ENCODE peak calls at places on chromosomes 11 and 22, in five cellular contexts. U is lower lobe of right lung; M is naive thymus-derived CD4-positive, alpha-beta T cell; C is IMR-90; S is mesendoderm. X is an unnamed sample.
A peak's percentile ranks its signal among the peaks of the same experiment; 100 is the strongest.

GRCh38 chr11:111698852-111699559 is 67.2 kb downstream of the PPP2R1B start:
- DNase-seq in U (no peak), M (no peak), C (peak; percentile 60), S (no peak), X (no peak)

GRCh38 chr22:20216863-20217499 is 51.1 kb downstream of the RTN4R start:
- DNase-seq in U (no peak), M (no peak), C (no peak), S (no peak), X (no peak)

GRCh38 chr11:119470316-119471266 is 47.6 kb upstream of the THY1 start:
- DNase-seq in U (no peak), M (no peak), C (peak; percentile 96), S (no peak), X (no peak)

GRCh38 chr22:20591660-20592310 is 84.4 kb downstream of the MED15 start:
- DNase-seq in U (peak; percentile 44), M (no peak), C (peak; percentile 13), S (peak; percentile 45), X (no peak)

GRCh38 chr11:107999759-108000455 is 8.8 kb upstream of the CUL5 start:
- DNase-seq in U (no peak), M (peak; percentile 20), C (peak; percentile 28), S (peak; percentile 92), X (no peak)

GRCh38 chr11:60647087-60647486 is 52.3 kb upstream of the MS4A8 start:
- DNase-seq in U (no peak), M (no peak), C (no peak), S (no peak), X (no peak)

GRCh38 chr11:46456676-46457432 is 65.3 kb upstream of the CHRM4 start:
- DNase-seq in U (no peak), M (no peak), C (no peak), S (no peak), X (no peak)

GRCh38 chr22:30292069-30292970 is 3.0 kb upstream of the CASTOR1 start:
- DNase-seq in U (no peak), M (no peak), C (no peak), S (no peak), X (no peak)

GRCh38 chr22:39946571-39947407 is 13.4 kb upstream of the TMA7B start:
- DNase-seq in U (no peak), M (no peak), C (no peak), S (peak; percentile 84), X (no peak)

GRCh38 chr22:21989049-21989448 is 6.5 kb upstream of the TOP3B start:
- DNase-seq in U (no peak), M (no peak), C (no peak), S (no peak), X (no peak)

GRCh38 chr11:103651341-103651998 is 385.0 kb upstream of the DDI1 start:
- DNase-seq in U (no peak), M (no peak), C (no peak), S (no peak), X (no peak)

GRCh38 chr11:66841861-66842260 is 1.4 kb upstream of the RCE1 start:
- DNase-seq in U (no peak), M (no peak), C (no peak), S (no peak), X (no peak)

GRCh38 chr11:103936059-103936458 is 100.4 kb upstream of the DDI1 start:
- DNase-seq in U (no peak), M (no peak), C (peak; percentile 44), S (no peak), X (no peak)

GRCh38 chr22:36244522-36245391 is 5.4 kb upstream of the APOL2 start:
- DNase-seq in U (no peak), M (no peak), C (peak; percentile 52), S (no peak), X (peak; percentile 74)

GRCh38 chr11:72642815-72643511 is 31.3 kb downstream of the PDE2A start:
- DNase-seq in U (peak; percentile 72), M (peak; percentile 67), C (peak; percentile 11), S (peak; percentile 73), X (peak; percentile 85)

GRCh38 chr11:32752001-32752400 is 42.5 kb downstream of the CCDC73 start:
- DNase-seq in U (no peak), M (no peak), C (no peak), S (no peak), X (no peak)

GRCh38 chr11:134993691-134994243 is 581.7 kb upstream of the B3GAT1 start:
- DNase-seq in U (no peak), M (no peak), C (no peak), S (no peak), X (no peak)

GRCh38 chr11:64042301-64042700 is 6.6 kb downstream of the FLRT1 start:
- DNase-seq in U (no peak), M (no peak), C (no peak), S (no peak), X (no peak)

GRCh38 chr22:46542011-46542985 is 4.9 kb upstream of the CELSR1 start:
- DNase-seq in U (peak; percentile 84), M (peak; percentile 65), C (peak; percentile 50), S (peak; percentile 69), X (peak; percentile 76)

GRCh38 chr11:114170226-114170625 is 110.7 kb downstream of the ZBTB16 start:
- DNase-seq in U (no peak), M (no peak), C (no peak), S (no peak), X (no peak)

GRCh38 chr11:14593671-14594070 is 49.9 kb upstream of the PDE3B start:
- DNase-seq in U (no peak), M (no peak), C (no peak), S (no peak), X (no peak)

GRCh38 chr11:42249956-42250355 is 790.5 kb upstream of the LRRC4C start:
- DNase-seq in U (no peak), M (no peak), C (no peak), S (no peak), X (no peak)

GRCh38 chr11:120331301-120331966 is 4.8 kb upstream of the ARHGEF12 start:
- DNase-seq in U (no peak), M (no peak), C (peak; percentile 91), S (no peak), X (no peak)

GRCh38 chr11:59918987-59919589 is 19.1 kb upstream of the OOSP1 start:
- DNase-seq in U (no peak), M (no peak), C (peak; percentile 7), S (peak; percentile 65), X (no peak)

GRCh38 chr22:19122752-19123492 is 710 bp upstream of the DGCR2 start:
- DNase-seq in U (no peak), M (no peak), C (peak; percentile 5), S (peak; percentile 69), X (no peak)

DNA sequence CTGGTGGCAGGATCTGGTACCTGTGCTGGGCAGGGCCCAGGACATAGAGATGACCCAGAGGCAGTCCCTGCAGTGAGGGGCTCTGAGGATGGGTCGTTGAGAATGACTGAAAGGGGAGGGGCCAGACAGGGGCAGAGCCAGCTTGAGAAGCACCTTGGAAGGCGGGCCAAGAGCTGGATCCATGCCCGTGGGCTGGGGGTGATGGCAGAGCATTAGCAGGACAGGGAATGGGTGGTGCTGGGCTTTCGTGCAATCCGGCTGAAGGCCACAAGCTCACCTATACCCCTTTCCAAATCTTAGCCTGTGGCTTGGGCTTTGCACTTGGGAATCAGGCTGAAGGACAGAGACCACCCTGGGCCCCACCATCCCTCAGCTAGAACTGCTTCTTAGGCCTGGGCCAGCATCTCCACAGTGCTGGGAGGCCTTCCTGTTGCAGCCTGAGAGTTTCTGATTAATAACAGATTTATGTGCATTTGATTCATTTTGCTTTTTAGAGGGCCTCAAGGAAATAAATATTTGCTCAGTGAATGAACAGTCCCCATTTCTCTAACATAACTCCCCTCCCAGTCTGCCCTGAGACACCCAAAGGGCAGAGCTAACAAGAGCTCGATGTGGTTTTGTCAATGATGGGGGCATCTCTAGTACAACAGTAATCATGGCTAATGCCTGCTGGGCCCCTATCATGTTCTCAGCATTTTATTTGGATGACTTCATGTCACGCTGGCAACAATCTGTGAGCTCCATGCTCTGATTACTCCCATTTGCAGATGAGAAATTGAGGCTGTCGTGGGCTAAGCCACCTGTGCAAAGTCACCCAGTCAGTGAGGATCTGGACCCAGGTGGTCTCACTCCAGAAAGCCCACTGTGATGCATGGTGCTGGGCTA is 39.3 kb downstream of the RIBC2 start:
- DNase-seq in U (no peak), M (no peak), C (peak; percentile 67), S (no peak), X (peak; percentile 38)
- H3K27ac ChIP-seq in U (no peak overlapping the region), M (no peak overlapping the region), C (peak overlapping the region; percentile 61), S (no peak overlapping the region), X (no peak overlapping the region)

GRCh38 chr22:38017272-38017920 is 33.0 kb upstream of the SOX10 start:
- DNase-seq in U (peak; percentile 89), M (no peak), C (peak; percentile 52), S (no peak), X (peak; percentile 96)
- H3K27ac ChIP-seq in U (peak overlapping the region; percentile 69), M (no peak overlapping the region), C (no peak overlapping the region), S (no peak overlapping the region), X (peak overlapping the region; percentile 37)

GRCh38 chr11:133441964-133442660 is 90.2 kb downstream of the OPCML start:
- DNase-seq in U (no peak), M (no peak), C (no peak), S (peak; percentile 7), X (no peak)

DNA sequence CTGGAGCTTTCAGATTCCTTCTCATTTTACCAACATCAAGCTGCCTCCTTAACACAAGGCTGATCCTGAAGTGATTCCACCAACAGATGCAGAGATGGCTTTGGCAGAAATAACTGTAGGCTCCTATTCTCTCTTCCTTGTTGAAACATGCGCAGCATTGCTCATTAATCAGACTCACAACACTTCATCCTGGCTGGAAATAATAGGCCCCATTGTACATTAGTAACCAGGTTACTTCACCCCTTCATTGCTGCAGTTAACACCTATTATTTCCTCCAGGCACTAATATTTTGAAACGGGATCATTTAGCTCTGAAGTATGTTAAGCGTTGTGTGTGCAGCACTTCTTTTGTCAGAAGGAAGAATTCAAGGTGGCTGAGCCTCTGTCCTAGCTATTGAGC is 88.9 kb downstream of the OPCML start:
- DNase-seq in U (no peak), M (no peak), C (no peak), S (no peak), X (no peak)
- H3K27ac ChIP-seq in U (no peak overlapping the region), M (no peak overlapping the region), C (no peak overlapping the region), S (no peak overlapping the region), X (no peak overlapping the region)

GRCh38 chr11:761526-762108 is 14.4 kb downstream of the TALDO1 start:
- DNase-seq in U (no peak), M (no peak), C (no peak), S (no peak), X (no peak)

GRCh38 chr11:763073-763463 is 14.2 kb downstream of the GATD1 start:
- DNase-seq in U (peak; percentile 60), M (no peak), C (no peak), S (peak; percentile 55), X (no peak)

GRCh38 chr11:764322-765024 is 12.8 kb downstream of the GATD1 start:
- DNase-seq in U (no peak), M (no peak), C (no peak), S (no peak), X (peak; percentile 47)

GRCh38 chr11:763549-764321 is 13.6 kb downstream of the GATD1 start:
- DNase-seq in U (no peak), M (no peak), C (no peak), S (no peak), X (no peak)

DNA sequence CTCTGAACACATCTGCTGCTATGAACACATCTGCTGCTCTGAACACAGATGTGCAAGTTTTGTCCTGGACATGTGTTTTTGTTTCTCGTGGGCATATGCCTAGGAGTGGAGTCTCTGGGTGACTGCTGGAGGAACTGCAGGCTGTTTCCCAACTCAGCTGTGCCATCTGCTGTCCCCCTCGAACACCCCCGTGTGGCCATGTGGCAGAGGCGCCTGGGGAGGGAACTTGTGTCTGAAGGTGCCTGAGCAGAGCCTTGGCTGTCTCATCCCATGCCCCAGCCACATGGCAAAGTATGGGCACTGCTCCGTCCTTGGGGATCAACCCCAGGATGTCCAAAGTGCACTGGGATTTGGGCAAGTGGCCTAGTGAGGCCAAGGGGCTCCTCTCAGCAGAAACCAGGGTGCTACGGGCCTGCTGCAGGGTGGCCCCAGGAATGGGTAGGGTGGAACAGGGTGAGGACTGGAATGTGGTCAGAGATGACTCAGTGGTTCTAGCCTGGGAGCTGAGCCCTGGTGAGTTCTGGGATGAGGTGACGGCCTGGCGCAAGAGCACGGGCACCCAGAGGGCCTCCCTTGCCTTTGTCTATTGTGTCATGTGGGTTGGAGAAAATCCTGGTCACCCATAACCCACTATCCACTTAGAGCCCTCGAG is 14.7 kb downstream of the GATD1 start:
- DNase-seq in U (peak; percentile 58), M (no peak), C (peak; percentile 74), S (peak; percentile 48), X (peak; percentile 43)
- H3K27ac ChIP-seq in U (peak overlapping the region; percentile 62), M (no peak overlapping the region), C (no peak overlapping the region), S (no peak overlapping the region), X (no peak overlapping the region)

X was measured in right cardiac atrium.